ENCODE peak calls at places on chromosomes 16 and 17, in six cellular contexts. One of them, this sample, is unnamed.

GRCh38 chr17:18261146-18261515 is 669 bp downstream of the MIEF2 start:
- DNase-seq in GM13976: peak
- DNase-seq in hepatocyte: peak
- DNase-seq in AG10803: peak
- DNase-seq in mucosa of descending colon: peak
- DNase-seq in AG09319: no peak
- DNase-seq in this sample: no peak

GRCh38 chr17:46940692-46941404 is 17.9 kb downstream of the GOSR2 start:
- DNase-seq in GM13976: peak
- DNase-seq in hepatocyte: peak
- DNase-seq in AG10803: peak
- DNase-seq in mucosa of descending colon: peak
- DNase-seq in AG09319: peak
- DNase-seq in this sample: peak

GRCh38 chr17:16661217-16661616 is 7.6 kb upstream of the ZNF624 start:
- DNase-seq in GM13976: no peak
- DNase-seq in hepatocyte: no peak
- DNase-seq in AG10803: no peak
- DNase-seq in mucosa of descending colon: no peak
- DNase-seq in AG09319: no peak
- DNase-seq in this sample: no peak

GRCh38 chr17:81086789-81087551 is 52.0 kb downstream of the BAIAP2 start:
- DNase-seq in GM13976: no peak
- DNase-seq in hepatocyte: no peak
- DNase-seq in AG10803: no peak
- DNase-seq in mucosa of descending colon: no peak
- DNase-seq in AG09319: no peak
- DNase-seq in this sample: no peak

GRCh38 chr17:20085283-20085875 is 76.2 kb downstream of the SPECC1 start:
- DNase-seq in GM13976: no peak
- DNase-seq in hepatocyte: no peak
- DNase-seq in AG10803: peak
- DNase-seq in mucosa of descending colon: no peak
- DNase-seq in AG09319: no peak
- DNase-seq in this sample: no peak

GRCh38 chr16:51062039-51062438 is 89.0 kb downstream of the SALL1 start:
- DNase-seq in GM13976: no peak
- DNase-seq in hepatocyte: no peak
- DNase-seq in AG10803: no peak
- DNase-seq in mucosa of descending colon: no peak
- DNase-seq in AG09319: no peak
- DNase-seq in this sample: no peak

GRCh38 chr17:12070561-12070960 is 49.9 kb downstream of the MAP2K4 start:
- DNase-seq in GM13976: no peak
- DNase-seq in hepatocyte: no peak
- DNase-seq in AG10803: peak
- DNase-seq in mucosa of descending colon: no peak
- DNase-seq in AG09319: no peak
- DNase-seq in this sample: no peak

GRCh38 chr16:5604770-5605169 is 507.2 kb upstream of the EEF2KMT start:
- DNase-seq in GM13976: no peak
- DNase-seq in hepatocyte: peak
- DNase-seq in AG10803: no peak
- DNase-seq in mucosa of descending colon: no peak
- DNase-seq in AG09319: no peak
- DNase-seq in this sample: no peak

GRCh38 chr17:63460018-63460417 is 13.9 kb upstream of the CYB561 start:
- DNase-seq in GM13976: no peak
- DNase-seq in hepatocyte: no peak
- DNase-seq in AG10803: no peak
- DNase-seq in mucosa of descending colon: no peak
- DNase-seq in AG09319: no peak
- DNase-seq in this sample: no peak

GRCh38 chr16:15592324-15592723 is 50.6 kb downstream of the MARF1 start:
- DNase-seq in GM13976: no peak
- DNase-seq in hepatocyte: no peak
- DNase-seq in AG10803: no peak
- DNase-seq in mucosa of descending colon: no peak
- DNase-seq in AG09319: no peak
- DNase-seq in this sample: no peak

GRCh38 chr17:17694229-17695081 is 13.2 kb downstream of the RAI1 start:
- DNase-seq in GM13976: peak
- DNase-seq in hepatocyte: peak
- DNase-seq in AG10803: peak
- DNase-seq in mucosa of descending colon: peak
- DNase-seq in AG09319: no peak
- DNase-seq in this sample: peak

GRCh38 chr17:37309051-37309450 is 66.7 kb upstream of the C17orf78 start:
- DNase-seq in GM13976: no peak
- DNase-seq in hepatocyte: no peak
- DNase-seq in AG10803: no peak
- DNase-seq in mucosa of descending colon: no peak
- DNase-seq in AG09319: no peak
- DNase-seq in this sample: no peak

GRCh38 chr16:71338193-71338592 is 20.3 kb upstream of the CALB2 start:
- DNase-seq in GM13976: no peak
- DNase-seq in hepatocyte: no peak
- DNase-seq in AG10803: no peak
- DNase-seq in mucosa of descending colon: no peak
- DNase-seq in AG09319: no peak
- DNase-seq in this sample: no peak

DNA sequence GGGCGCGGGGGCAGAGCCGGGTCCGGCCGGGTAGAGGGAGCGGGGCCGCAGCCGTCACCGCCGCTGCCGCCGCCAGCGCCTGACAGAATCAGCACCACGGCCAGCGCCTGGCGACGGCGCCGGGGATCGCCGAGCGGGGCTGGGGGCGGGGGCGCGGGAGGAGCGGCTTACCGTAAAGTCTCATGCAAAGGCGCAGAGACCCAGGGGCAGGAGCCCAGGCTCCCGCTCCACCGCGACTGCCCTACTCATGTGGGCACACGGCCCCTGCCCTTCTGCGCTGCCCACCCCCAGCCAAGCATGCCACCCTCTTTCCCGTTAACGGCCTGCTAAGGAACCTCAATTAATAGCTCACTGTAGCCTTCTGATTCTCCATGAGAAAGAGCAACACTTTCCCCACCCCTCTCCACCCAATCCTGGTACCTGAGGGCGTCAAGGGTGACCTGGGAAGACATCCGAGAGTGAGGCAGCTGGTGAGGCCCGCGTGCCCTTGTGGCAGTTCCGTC is at the start of gene SEZ6:
- DNase-seq in GM13976: peak
- DNase-seq in hepatocyte: peak
- DNase-seq in AG10803: peak
- DNase-seq in mucosa of descending colon: no peak
- DNase-seq in AG09319: no peak
- DNase-seq in this sample: peak
- TF ChIP-seq CTCF in GM13976: no peak
- TF ChIP-seq CTCF in hepatocyte: no peak
- TF ChIP-seq CTCF in AG10803: no peak
- TF ChIP-seq CTCF in mucosa of descending colon: no peak
- TF ChIP-seq CTCF in AG09319: no peak
- TF ChIP-seq CTCF in this sample: no peak

DNA sequence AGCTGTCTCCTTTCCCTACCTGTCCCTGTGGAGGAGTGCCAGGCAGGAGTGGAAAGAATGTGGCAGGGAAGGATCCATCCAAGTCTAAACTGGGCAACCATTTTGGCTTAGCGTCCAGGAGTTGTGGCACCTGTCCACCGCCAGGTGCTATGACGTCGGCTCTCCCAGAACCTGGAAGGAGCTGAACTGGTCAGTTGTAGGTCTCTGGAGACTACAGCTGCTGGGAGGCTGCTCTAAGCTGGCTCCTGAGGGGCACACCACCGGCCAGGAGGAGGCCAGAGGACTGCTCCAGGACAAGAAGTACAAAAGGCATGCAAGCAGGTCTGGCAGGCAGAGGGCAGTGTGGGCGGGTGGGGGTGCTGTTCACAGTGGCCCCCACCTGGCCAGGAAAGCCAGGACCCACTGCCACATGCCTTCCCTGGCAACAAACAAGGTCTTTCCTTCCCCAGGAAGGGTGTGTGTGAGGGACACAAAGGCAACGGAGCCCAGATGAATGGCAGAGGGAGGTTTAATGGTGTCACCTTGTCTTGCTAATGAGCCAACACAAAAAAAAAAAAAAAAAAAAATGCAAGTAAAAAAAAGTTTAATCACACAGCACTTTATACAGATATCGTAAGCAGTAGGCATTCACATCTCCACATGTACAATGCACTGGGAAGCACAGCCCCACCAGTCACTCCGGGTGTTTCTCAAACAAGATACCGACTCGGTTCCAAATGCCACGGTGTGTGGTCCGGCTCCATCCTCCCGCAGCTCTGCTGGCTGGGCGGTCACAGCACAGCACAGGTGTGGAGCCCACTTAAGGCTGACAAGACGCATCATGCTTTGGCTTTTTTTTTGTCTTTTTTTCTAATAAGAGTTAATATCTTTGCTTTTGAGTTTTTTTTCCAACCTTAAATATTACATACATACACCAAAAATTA is 4.8 kb downstream of the SPHK1 start:
- DNase-seq in GM13976: no peak
- DNase-seq in hepatocyte: no peak
- DNase-seq in AG10803: no peak
- DNase-seq in mucosa of descending colon: no peak
- DNase-seq in AG09319: no peak
- DNase-seq in this sample: no peak
- TF ChIP-seq CTCF in GM13976: no peak
- TF ChIP-seq CTCF in hepatocyte: no peak
- TF ChIP-seq CTCF in AG10803: no peak
- TF ChIP-seq CTCF in mucosa of descending colon: no peak
- TF ChIP-seq CTCF in AG09319: no peak
- TF ChIP-seq CTCF in this sample: no peak

GRCh38 chr16:47141773-47142468 is 1.8 kb downstream of the NETO2 start:
- DNase-seq in GM13976: peak
- DNase-seq in hepatocyte: peak
- DNase-seq in AG10803: peak
- DNase-seq in mucosa of descending colon: peak
- DNase-seq in AG09319: peak
- DNase-seq in this sample: peak

GRCh38 chr16:47144559-47144877 is 773 bp upstream of the NETO2 start:
- DNase-seq in GM13976: no peak
- DNase-seq in hepatocyte: no peak
- DNase-seq in AG10803: no peak
- DNase-seq in mucosa of descending colon: no peak
- DNase-seq in AG09319: no peak
- DNase-seq in this sample: no peak

GRCh38 chr16:47142469-47143328 is 1.0 kb downstream of the NETO2 start:
- DNase-seq in GM13976: peak
- DNase-seq in hepatocyte: peak
- DNase-seq in AG10803: peak
- DNase-seq in mucosa of descending colon: peak
- DNase-seq in AG09319: no peak
- DNase-seq in this sample: no peak

GRCh38 chr16:47143329-47143676 is 442 bp downstream of the NETO2 start:
- DNase-seq in GM13976: peak
- DNase-seq in hepatocyte: peak
- DNase-seq in AG10803: peak
- DNase-seq in mucosa of descending colon: peak
- DNase-seq in AG09319: no peak
- DNase-seq in this sample: peak

DNA sequence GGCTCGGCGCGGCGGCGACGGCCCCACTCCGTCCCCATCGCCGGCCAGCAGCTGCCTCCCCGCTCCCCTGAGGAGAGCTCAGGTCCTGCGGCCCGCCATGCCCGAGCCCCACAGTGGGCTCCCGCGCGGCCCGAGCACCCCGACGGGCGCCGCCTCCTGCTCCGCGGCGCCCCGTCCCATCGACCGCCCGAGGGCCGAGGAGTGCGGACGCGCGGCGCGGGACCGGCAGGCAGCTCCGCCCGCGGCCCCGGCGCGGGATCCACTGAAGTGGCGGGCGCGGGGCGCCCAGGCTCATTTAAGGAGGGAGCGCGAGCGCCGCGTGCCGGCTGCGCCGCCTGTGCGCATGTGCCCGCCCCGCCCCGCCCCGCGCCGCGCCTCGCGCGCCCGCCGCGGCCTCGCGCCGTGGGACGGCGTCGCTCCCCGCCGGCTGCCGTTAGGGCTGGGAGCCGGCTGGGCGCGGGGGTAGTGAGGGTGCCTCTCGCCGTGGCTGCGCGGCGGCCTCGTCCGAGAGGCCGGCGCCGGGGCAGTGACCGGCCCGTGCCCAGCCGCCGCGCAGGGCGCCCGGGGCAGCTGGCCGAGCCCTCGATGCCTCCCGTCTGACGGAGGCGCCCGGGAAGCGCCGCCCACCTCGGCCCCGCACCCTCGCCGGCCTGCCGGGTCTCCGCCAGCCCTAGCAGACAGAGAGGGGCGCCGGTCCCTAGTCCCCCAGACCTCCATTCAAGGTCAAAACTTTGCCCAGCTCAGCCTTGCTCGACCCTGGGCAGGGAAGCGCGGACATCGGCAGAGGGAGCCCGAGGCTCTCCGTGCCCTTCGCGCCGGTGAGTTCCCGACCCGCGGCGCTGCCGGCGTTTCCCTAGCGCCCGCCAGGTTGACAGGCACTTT is at the start of gene NETO2:
- DNase-seq in GM13976: peak
- DNase-seq in hepatocyte: peak
- DNase-seq in AG10803: peak
- DNase-seq in mucosa of descending colon: peak
- DNase-seq in AG09319: no peak
- DNase-seq in this sample: peak
- TF ChIP-seq CTCF in GM13976: peak
- TF ChIP-seq CTCF in hepatocyte: peak
- TF ChIP-seq CTCF in AG10803: peak
- TF ChIP-seq CTCF in mucosa of descending colon: peak
- TF ChIP-seq CTCF in AG09319: peak
- TF ChIP-seq CTCF in this sample: peak

GRCh38 chr17:75725504-75725903 is 4.2 kb downstream of the ITGB4 start:
- DNase-seq in GM13976: no peak
- DNase-seq in hepatocyte: no peak
- DNase-seq in AG10803: no peak
- DNase-seq in mucosa of descending colon: no peak
- DNase-seq in AG09319: no peak
- DNase-seq in this sample: no peak

GRCh38 chr17:75729351-75729750 is 8.1 kb downstream of the ITGB4 start:
- DNase-seq in GM13976: no peak
- DNase-seq in hepatocyte: no peak
- DNase-seq in AG10803: no peak
- DNase-seq in mucosa of descending colon: no peak
- DNase-seq in AG09319: no peak
- DNase-seq in this sample: no peak

GRCh38 chr17:75724016-75725003 is 3.1 kb downstream of the ITGB4 start:
- DNase-seq in GM13976: no peak
- DNase-seq in hepatocyte: no peak
- DNase-seq in AG10803: no peak
- DNase-seq in mucosa of descending colon: no peak
- DNase-seq in AG09319: no peak
- DNase-seq in this sample: no peak

GRCh38 chr17:75730065-75730464 is 8.8 kb downstream of the ITGB4 start:
- DNase-seq in GM13976: no peak
- DNase-seq in hepatocyte: no peak
- DNase-seq in AG10803: no peak
- DNase-seq in mucosa of descending colon: no peak
- DNase-seq in AG09319: no peak
- DNase-seq in this sample: no peak

DNA sequence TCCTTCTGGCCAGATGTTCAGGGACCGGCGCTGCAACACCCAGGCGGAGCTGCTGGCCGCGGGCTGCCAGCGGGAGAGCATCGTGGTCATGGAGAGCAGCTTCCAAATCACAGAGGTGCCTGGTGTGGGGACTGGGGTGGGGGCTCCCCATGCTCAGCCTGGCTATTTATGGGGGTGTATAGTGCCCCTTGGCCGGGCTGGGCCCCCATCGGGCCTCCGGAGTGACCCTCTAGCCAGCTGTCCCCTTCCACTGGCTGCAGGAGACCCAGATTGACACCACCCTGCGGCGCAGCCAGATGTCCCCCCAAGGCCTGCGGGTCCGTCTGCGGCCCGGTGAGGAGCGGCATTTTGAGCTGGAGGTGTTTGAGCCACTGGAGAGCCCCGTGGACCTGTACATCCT is 6.1 kb downstream of the ITGB4 start:
- DNase-seq in GM13976: no peak
- DNase-seq in hepatocyte: no peak
- DNase-seq in AG10803: no peak
- DNase-seq in mucosa of descending colon: no peak
- DNase-seq in AG09319: no peak
- DNase-seq in this sample: no peak
- TF ChIP-seq CTCF in GM13976: no peak
- TF ChIP-seq CTCF in hepatocyte: no peak
- TF ChIP-seq CTCF in AG10803: no peak
- TF ChIP-seq CTCF in mucosa of descending colon: no peak
- TF ChIP-seq CTCF in AG09319: no peak
- TF ChIP-seq CTCF in this sample: no peak

This sample was measured in neural crest cell.